ENCODE peak calls at places on chromosomes 5 and 9, in nine cellular contexts. N is GDM1; Y is anterior cingulate cortex; D is SIG-M5; X is GM04504; Q is effector CD4-positive, alpha-beta T cell; I is EL; C is activated CD4-positive, alpha-beta T cell treated with anti-CD3 and anti-CD28 coated beads for 4 hours; G is T-cell. K is an unnamed sample.

GRCh38 chr5:5014836-5015235 is 125.3 kb upstream of the ADAMTS16 start:
- DNase-seq in N (no peak), Y (no peak), D (no peak), X (peak; percentile 58), Q (no peak), I (peak; percentile 82), C (no peak), G (no peak), K (peak; percentile 41)

GRCh38 chr5:66987949-66988838 is 208.4 kb downstream of the CD180 start:
- DNase-seq in N (no peak), Y (no peak), D (no peak), X (no peak), Q (no peak), I (peak; percentile 33), C (no peak), G (no peak), K (peak; percentile 26)

GRCh38 chr5:132262882-132263547 is 5.5 kb downstream of the PDLIM4 start:
- DNase-seq in N (no peak), Y (no peak), D (no peak), X (no peak), Q (no peak), I (peak; percentile 34), C (no peak), G (no peak), K (no peak)

GRCh38 chr9:126055386-126055785 is 271.2 kb upstream of the MVB12B start:
- DNase-seq in N (no peak), Y (no peak), D (no peak), X (peak; percentile 20), Q (no peak), I (peak; percentile 65), C (no peak), G (no peak), K (no peak)

GRCh38 chr5:178797546-178798105 is 62.1 kb upstream of the ZNF354B start:
- DNase-seq in N (no peak), Y (no peak), D (no peak), X (no peak), Q (no peak), I (no peak), C (no peak), G (no peak), K (no peak)

GRCh38 chr5:167898361-167899042 is 392.9 kb upstream of the WWC1 start:
- DNase-seq in N (no peak), Y (no peak), D (no peak), X (no peak), Q (no peak), I (no peak), C (no peak), G (no peak), K (peak; percentile 11)

GRCh38 chr5:157748740-157749461 is 5.4 kb downstream of the LSM11 start:
- DNase-seq in N (no peak), Y (no peak), D (no peak), X (peak; percentile 65), Q (no peak), I (peak; percentile 87), C (no peak), G (no peak), K (peak; percentile 25)

GRCh38 chr5:14061106-14061505 is 82.0 kb upstream of the TRIO start:
- DNase-seq in N (no peak), Y (no peak), D (no peak), X (no peak), Q (no peak), I (no peak), C (no peak), G (no peak), K (no peak)

GRCh38 chr9:93126151-93126781 is 7.8 kb downstream of the NINJ1 start:
- DNase-seq in N (no peak), Y (no peak), D (no peak), X (no peak), Q (no peak), I (no peak), C (no peak), G (peak; percentile 55), K (no peak)

GRCh38 chr9:94639045-94639995 is at the start of gene FBP1:
- DNase-seq in N (no peak), Y (no peak), D (peak; percentile 23), X (no peak), Q (peak; percentile 10), I (peak; percentile 28), C (peak; percentile 27), G (peak; percentile 32), K (no peak)

GRCh38 chr5:1065891-1066650 is 45.8 kb downstream of the SLC12A7 start:
- DNase-seq in N (no peak), Y (no peak), D (no peak), X (no peak), Q (no peak), I (no peak), C (no peak), G (no peak), K (no peak)

GRCh38 chr5:59562756-59563389 is 330.7 kb downstream of the PDE4D start:
- DNase-seq in N (no peak), Y (no peak), D (no peak), X (peak; percentile 14), Q (no peak), I (peak; percentile 76), C (no peak), G (no peak), K (peak; percentile 62)

GRCh38 chr5:4204616-4205151 is 609.1 kb downstream of the IRX1 start:
- DNase-seq in N (no peak), Y (no peak), D (no peak), X (no peak), Q (no peak), I (no peak), C (no peak), G (no peak), K (no peak)

K was measured in H4.